ENCODE peak calls at places on chromosomes 3 and 15, in nine cellular contexts. J is nephron progenitor cell, G is esophagus squamous epithelium, R is natural killer cell, Q is heart left ventricle, M is choroid plexus epithelial cell, X is neural crest cell, B is GM12864, K is GM10248. I is an unnamed sample.

GRCh38 chr3:190381356-190381940 is 6.5 kb upstream of the CLDN16 start:
- DNase-seq in K (no peak), Q (no peak), J (no peak), M (no peak), G (no peak), R (no peak), X (no peak), B (no peak), I (no peak)

GRCh38 chr3:104947946-104948345 is 418.8 kb upstream of the ALCAM start:
- DNase-seq in J (no peak), M (peak), X (no peak), Q (no peak), K (no peak), R (no peak), G (no peak), B (no peak), I (peak)

GRCh38 chr15:45921376-45921775 is 286.5 kb downstream of the SQOR start:
- DNase-seq in G (no peak), Q (no peak), M (no peak), X (no peak), R (no peak), J (no peak), B (no peak), K (no peak), I (no peak)

GRCh38 chr3:86828751-86829150 is 162.2 kb downstream of the VGLL3 start:
- DNase-seq in K (no peak), R (no peak), M (no peak), X (no peak), G (no peak), J (no peak), B (no peak), Q (no peak), I (peak)

GRCh38 chr3:66593978-66594377 is 93.2 kb upstream of the LRIG1 start:
- DNase-seq in K (no peak), G (no peak), M (peak), R (no peak), Q (no peak), X (no peak), J (no peak), B (no peak), I (peak)

GRCh38 chr3:52218454-52218853 is 7.0 kb downstream of the TLR9 start:
- DNase-seq in G (no peak), X (no peak), R (no peak), B (no peak), M (no peak), K (no peak), J (no peak), Q (no peak), I (no peak)

GRCh38 chr3:30886888-30887287 is 7.6 kb downstream of the GADL1 start:
- DNase-seq in X (no peak), K (no peak), J (no peak), G (no peak), B (no peak), R (no peak), Q (no peak), M (no peak), I (no peak)

GRCh38 chr3:23183731-23184130 is 19.4 kb upstream of the UBE2E2 start:
- DNase-seq in M (peak), R (no peak), Q (peak), B (no peak), J (peak), K (no peak), G (no peak), X (peak), I (peak)

GRCh38 chr15:75596703-75597345 is 17.7 kb upstream of the PTPN9 start:
- DNase-seq in B (no peak), M (no peak), J (no peak), X (no peak), R (no peak), Q (no peak), G (no peak), K (no peak), I (no peak)

GRCh38 chr3:160038862-160039562 is 50.4 kb downstream of the IL12A start:
- DNase-seq in X (peak), Q (no peak), G (no peak), K (peak), R (no peak), J (peak), M (no peak), B (no peak), I (no peak)

GRCh38 chr15:80849308-80849707 is 70.1 kb downstream of the CEMIP start:
- DNase-seq in J (no peak), B (no peak), M (peak), Q (no peak), X (no peak), G (no peak), K (no peak), R (no peak), I (peak)

GRCh38 chr3:171694888-171695287 is 115.4 kb downstream of the PLD1 start:
- DNase-seq in Q (no peak), M (no peak), R (no peak), X (no peak), G (no peak), K (no peak), J (no peak), B (no peak), I (no peak)

GRCh38 chr3:59472541-59472940 is 422.7 kb upstream of the CFAP20DC start:
- DNase-seq in K (no peak), M (no peak), X (no peak), J (no peak), B (no peak), Q (no peak), G (no peak), R (no peak), I (no peak)

GRCh38 chr3:122800838-122801237 is 6.0 kb downstream of the SLC49A4 start:
- DNase-seq in K (no peak), Q (no peak), J (no peak), R (no peak), G (no peak), B (no peak), M (no peak), X (no peak), I (no peak)

GRCh38 chr3:62493116-62493801 is 119.9 kb upstream of the FEZF2 start:
- DNase-seq in R (no peak), M (peak), J (no peak), G (no peak), X (no peak), Q (no peak), B (no peak), K (no peak), I (no peak)

GRCh38 chr15:91625506-91625905 is 228.0 kb upstream of the SLCO3A1 start:
- DNase-seq in J (no peak), R (no peak), M (no peak), K (no peak), G (no peak), B (no peak), X (no peak), Q (no peak), I (no peak)

GRCh38 chr15:39438795-39439577 is 141.9 kb upstream of the THBS1 start:
- DNase-seq in B (no peak), R (no peak), Q (no peak), K (no peak), M (no peak), G (no peak), X (no peak), J (no peak), I (no peak)

GRCh38 chr15:26662226-26662750 is 110.6 kb downstream of the GABRB3 start:
- DNase-seq in R (no peak), J (no peak), X (no peak), G (no peak), M (no peak), K (no peak), Q (no peak), B (no peak), I (no peak)

GRCh38 chr15:36449084-36449661 is 130.3 kb upstream of the CDIN1 start:
- DNase-seq in G (no peak), X (no peak), B (no peak), R (no peak), J (no peak), Q (no peak), K (no peak), M (no peak), I (peak)

GRCh38 chr3:101816215-101817149 is 32.8 kb upstream of the NFKBIZ start:
- DNase-seq in M (no peak), J (no peak), G (no peak), Q (no peak), X (no peak), B (no peak), R (no peak), K (no peak), I (peak)

GRCh38 chr15:42056934-42057743 is 36.3 kb upstream of the PLA2G4E start:
- DNase-seq in B (no peak), Q (peak), G (no peak), X (peak), K (peak), R (peak), M (peak), J (peak), I (peak)

GRCh38 chr15:60591491-60592385 is 112.8 kb upstream of the ICE2 start:
- DNase-seq in Q (peak), M (no peak), R (peak), X (peak), K (peak), G (no peak), J (peak), B (no peak), I (no peak)

GRCh38 chr3:143203142-143203541 is 83.6 kb downstream of the CHST2 start:
- DNase-seq in K (no peak), X (no peak), G (no peak), J (no peak), R (no peak), B (no peak), M (no peak), Q (no peak), I (no peak)

GRCh38 chr3:69743975-69744374 is 4.7 kb downstream of the MITF start:
- DNase-seq in M (no peak), B (no peak), Q (no peak), X (no peak), K (no peak), J (no peak), G (no peak), R (no peak), I (no peak)

GRCh38 chr3:58236527-58237237 is 910 bp upstream of the ABHD6 start:
- DNase-seq in G (no peak), K (no peak), R (no peak), J (no peak), M (no peak), X (no peak), B (no peak), Q (no peak), I (no peak)

GRCh38 chr15:69085325-69086081 is 71.0 kb downstream of the NOX5 start:
- DNase-seq in X (no peak), B (no peak), M (no peak), G (no peak), R (no peak), J (no peak), Q (no peak), K (no peak), I (no peak)

GRCh38 chr3:104916971-104917370 is 449.7 kb upstream of the ALCAM start:
- DNase-seq in G (no peak), B (no peak), R (no peak), X (no peak), J (no peak), M (peak), K (no peak), Q (no peak), I (peak)

GRCh38 chr3:125202197-125202596 is 10.4 kb downstream of the SLC12A8 start:
- DNase-seq in B (peak), G (no peak), Q (no peak), R (no peak), K (peak), M (peak), X (no peak), J (no peak), I (peak)

GRCh38 chr3:88678747-88679146 is 428.7 kb upstream of the EPHA3 start:
- DNase-seq in B (no peak), X (no peak), J (no peak), Q (no peak), M (no peak), G (no peak), R (no peak), K (no peak), I (no peak)

GRCh38 chr3:123419850-123420292 is 29.0 kb downstream of the ADCY5 start:
- DNase-seq in G (no peak), J (no peak), K (no peak), B (no peak), R (no peak), M (no peak), X (no peak), Q (peak), I (no peak)

GRCh38 chr3:132605374-132605792 is 8.3 kb downstream of the ACKR4 start:
- DNase-seq in Q (no peak), R (no peak), X (no peak), M (peak), K (no peak), J (no peak), G (no peak), B (no peak), I (no peak)

GRCh38 chr3:132606085-132606484 is 9.0 kb downstream of the ACKR4 start:
- DNase-seq in J (no peak), R (no peak), K (no peak), X (no peak), B (no peak), G (no peak), Q (no peak), M (peak), I (peak)
- TF ChIP-seq CTCF in J (no peak), R (no peak), K (no peak), X (no peak), B (no peak), G (no peak), Q (no peak), M (no peak), I (no peak)

DNA sequence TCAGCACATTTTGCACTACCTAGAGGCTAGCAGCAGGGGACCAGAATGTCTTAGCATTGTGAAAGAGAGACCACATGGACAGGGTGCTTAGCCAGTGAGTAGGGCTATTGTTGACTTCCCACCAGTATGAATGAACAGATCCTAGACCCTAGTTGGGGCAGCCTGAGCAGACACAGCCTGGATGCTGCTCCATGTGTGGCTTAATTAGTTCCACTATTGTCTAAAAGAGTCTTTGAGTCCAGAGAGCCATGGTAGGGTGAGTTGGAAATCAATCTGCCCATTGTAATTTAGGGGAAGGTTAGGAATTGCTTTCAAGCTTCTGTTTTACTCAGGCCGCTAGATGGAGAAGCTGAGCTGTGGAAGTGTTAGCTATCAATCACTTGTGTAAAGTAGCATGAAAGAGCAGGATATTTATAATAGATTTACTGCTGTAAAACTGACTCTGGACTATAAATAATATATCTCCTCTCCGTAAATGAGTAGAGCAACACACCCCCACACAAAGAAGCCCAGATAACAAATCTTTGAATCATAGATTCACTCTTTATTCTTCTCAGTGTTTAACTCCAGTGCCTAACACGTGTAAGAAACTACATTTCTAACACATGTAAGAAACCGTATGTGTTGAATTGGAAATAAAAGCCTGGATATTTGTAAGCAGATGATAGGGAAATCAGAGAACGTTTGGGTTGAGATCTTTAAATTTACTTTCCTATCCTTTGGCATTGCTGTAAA is 4.1 kb upstream of the GCSAM start:
- DNase-seq in K (no peak), X (peak), R (no peak), Q (no peak), G (no peak), J (peak), M (peak), B (no peak), I (peak)
- TF ChIP-seq CTCF in K (peak), X (peak), R (peak), Q (peak), G (peak), J (peak), M (peak), B (peak), I (peak)

GRCh38 chr3:195555110-195555509 is 12.0 kb upstream of the PPP1R2 start:
- DNase-seq in M (no peak), Q (no peak), X (no peak), J (no peak), B (no peak), R (no peak), G (no peak), K (no peak), I (no peak)

GRCh38 chr3:195559723-195560409 is 16.7 kb upstream of the PPP1R2 start:
- DNase-seq in R (no peak), K (no peak), B (no peak), X (no peak), Q (no peak), J (no peak), G (no peak), M (no peak), I (no peak)

GRCh38 chr3:195556390-195556789 is 13.3 kb upstream of the PPP1R2 start:
- DNase-seq in G (no peak), R (no peak), K (no peak), X (peak), Q (no peak), M (peak), B (no peak), J (no peak), I (no peak)

GRCh38 chr3:195557327-195557726 is 14.2 kb upstream of the PPP1R2 start:
- DNase-seq in M (no peak), K (no peak), B (no peak), Q (no peak), J (no peak), G (no peak), R (no peak), X (no peak), I (no peak)

GRCh38 chr3:195558602-195559001 is 15.5 kb upstream of the PPP1R2 start:
- DNase-seq in R (no peak), Q (no peak), J (no peak), K (peak), G (no peak), B (no peak), X (no peak), M (peak), I (no peak)
- TF ChIP-seq CTCF in R (no peak), Q (peak), J (peak), K (peak), G (no peak), B (peak), X (peak), M (peak), I (peak)

DNA sequence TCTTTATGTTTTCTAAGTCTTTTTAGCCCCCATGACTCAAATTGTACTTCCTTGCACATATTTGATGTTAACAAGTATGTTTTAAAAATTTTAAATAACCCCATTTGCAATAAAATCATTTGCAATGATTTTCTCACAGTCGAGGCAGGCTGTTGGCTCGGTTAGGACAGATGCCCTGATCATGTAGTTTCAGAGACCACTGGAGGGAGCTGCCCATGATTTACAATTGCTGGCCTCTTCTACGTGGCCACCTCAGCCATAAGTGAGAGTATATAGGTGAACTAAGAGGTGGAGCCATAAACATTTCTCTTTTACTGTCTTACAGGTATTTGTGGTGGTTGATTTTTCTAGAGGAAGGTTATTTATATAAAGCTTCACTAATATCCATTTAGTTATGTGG is 1.7 kb downstream of the DTWD1 start:
- DNase-seq in R (no peak), J (no peak), Q (no peak), B (no peak), M (peak), X (no peak), K (no peak), G (no peak), I (peak)
- TF ChIP-seq CTCF in R (no peak), J (no peak), Q (no peak), B (no peak), M (peak), X (no peak), K (no peak), G (no peak), I (peak)

GRCh38 chr3:37701729-37702128 is 160.0 kb upstream of the CTDSPL start:
- DNase-seq in J (no peak), Q (no peak), X (no peak), M (no peak), G (no peak), B (no peak), R (no peak), K (no peak), I (no peak)

GRCh38 chr3:37702478-37703154 is 159.1 kb upstream of the CTDSPL start:
- DNase-seq in G (no peak), M (no peak), X (no peak), J (no peak), B (no peak), R (no peak), K (no peak), Q (no peak), I (no peak)

GRCh38 chr3:37704129-37704528 is 157.6 kb upstream of the CTDSPL start:
- DNase-seq in Q (no peak), R (no peak), B (no peak), K (no peak), X (no peak), J (no peak), G (no peak), M (no peak), I (no peak)

GRCh38 chr3:37703633-37704032 is 158.0 kb upstream of the CTDSPL start:
- DNase-seq in M (peak), J (no peak), K (no peak), B (no peak), Q (no peak), R (no peak), X (no peak), G (no peak), I (peak)

GRCh38 chr3:37700849-37701248 is 160.8 kb upstream of the CTDSPL start:
- DNase-seq in Q (no peak), B (no peak), M (peak), K (no peak), R (no peak), G (no peak), X (no peak), J (no peak), I (no peak)
- TF ChIP-seq CTCF in Q (peak), B (no peak), M (peak), K (no peak), R (no peak), G (peak), X (no peak), J (no peak), I (peak)

DNA sequence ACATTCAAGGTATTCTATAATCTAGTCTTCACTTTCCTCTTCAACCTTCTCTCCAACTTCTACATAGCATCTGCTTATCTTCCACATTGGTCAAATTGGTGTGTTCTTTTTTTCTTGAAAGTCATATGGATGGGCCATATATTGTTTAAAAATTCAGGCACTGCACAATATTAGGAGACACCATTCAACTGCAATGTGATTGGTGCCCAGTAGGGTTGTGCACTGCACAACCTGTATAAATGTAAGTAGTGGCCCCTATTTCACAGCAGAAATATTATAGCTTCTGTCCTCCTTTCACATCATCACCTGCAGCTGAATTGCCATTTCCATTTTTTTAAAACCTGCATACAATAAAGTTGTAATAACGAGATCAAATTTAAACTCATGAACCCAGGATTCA is 18.1 kb upstream of the GOLIM4 start:
- DNase-seq in B (no peak), R (no peak), K (no peak), M (no peak), X (no peak), G (no peak), J (no peak), Q (no peak), I (no peak)
- TF ChIP-seq CTCF in B (peak), R (no peak), K (no peak), M (no peak), X (peak), G (no peak), J (no peak), Q (no peak), I (no peak)

GRCh38 chr3:98109789-98110188 is 20.7 kb upstream of the OR5H1 start:
- DNase-seq in B (no peak), X (no peak), G (no peak), Q (no peak), K (no peak), J (no peak), M (no peak), R (no peak), I (no peak)

GRCh38 chr3:98115717-98116116 is 14.8 kb upstream of the OR5H1 start:
- DNase-seq in Q (no peak), K (no peak), X (no peak), M (no peak), J (no peak), B (no peak), R (no peak), G (no peak), I (no peak)

GRCh38 chr3:98110191-98110908 is 20.2 kb upstream of the OR5H1 start:
- DNase-seq in K (no peak), M (no peak), X (no peak), Q (no peak), B (no peak), G (no peak), R (no peak), J (peak), I (no peak)

DNA sequence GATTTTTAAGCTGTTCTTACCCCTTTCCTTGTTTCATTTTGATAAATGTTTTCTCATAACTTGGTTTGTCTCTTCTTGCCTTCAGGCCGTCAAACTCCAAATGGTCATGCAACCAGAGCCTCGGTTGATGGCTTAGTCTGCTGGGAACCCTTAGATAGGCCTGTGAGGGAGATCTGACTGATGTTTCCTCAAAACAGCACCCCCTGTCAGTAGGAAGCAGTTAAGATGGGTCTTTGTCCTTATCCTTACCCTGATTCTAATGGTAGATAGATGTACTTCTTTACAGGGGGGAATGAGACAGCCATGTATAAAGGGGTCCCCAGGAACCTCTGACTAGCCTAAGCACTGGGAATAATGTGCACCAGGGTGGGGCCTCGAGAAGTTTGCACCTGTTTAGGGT is 16.3 kb upstream of the OR5H1 start:
- DNase-seq in Q (no peak), G (no peak), B (no peak), J (no peak), X (no peak), K (no peak), R (no peak), M (no peak), I (no peak)
- TF ChIP-seq CTCF in Q (no peak), G (no peak), B (no peak), J (no peak), X (no peak), K (no peak), R (no peak), M (no peak), I (no peak)

I was measured in astrocyte of the spinal cord.